ENCODE peak calls at places on chromosomes 5 and 9, in eight cellular contexts. C, D, I, P, T, Z, S and B are unnamed samples.

GRCh38 chr9:15622596-15622995 is 69.8 kb downstream of the CCDC171 start:
- DNase-seq in C (peak), D (no peak), I (peak), P (no peak), T (no peak), Z (no peak), S (no peak), B (no peak)

GRCh38 chr5:141960018-141960417 is 2.0 kb upstream of the PCDH12 start:
- DNase-seq in C (no peak), D (no peak), I (no peak), P (no peak), T (peak), Z (no peak), S (peak), B (no peak)

GRCh38 chr9:131580358-131580757 is 35.0 kb downstream of the PRRT1B start:
- DNase-seq in C (no peak), D (no peak), I (no peak), P (no peak), T (no peak), Z (no peak), S (no peak), B (no peak)

GRCh38 chr9:107439991-107440456 is 49.5 kb downstream of the KLF4 start:
- DNase-seq in C (peak), D (no peak), I (no peak), P (no peak), T (peak), Z (no peak), S (no peak), B (no peak)

GRCh38 chr5:11890777-11891176 is 13.5 kb downstream of the CTNND2 start:
- DNase-seq in C (no peak), D (no peak), I (no peak), P (no peak), T (no peak), Z (no peak), S (no peak), B (no peak)

GRCh38 chr9:806285-807156 is 35.0 kb upstream of the DMRT1 start:
- DNase-seq in C (peak), D (peak), I (peak), P (no peak), T (peak), Z (no peak), S (peak), B (no peak)

GRCh38 chr5:169003721-169004481 is 297.0 kb downstream of the SLIT3 start:
- DNase-seq in C (no peak), D (no peak), I (no peak), P (no peak), T (no peak), Z (no peak), S (no peak), B (no peak)

GRCh38 chr5:28473531-28474107 is 1435.2 kb upstream of the CDH9 start:
- DNase-seq in C (peak), D (no peak), I (peak), P (no peak), T (no peak), Z (no peak), S (no peak), B (no peak)

GRCh38 chr9:136686794-136687711 is at the start of gene AGPAT2:
- DNase-seq in C (peak), D (peak), I (peak), P (peak), T (peak), Z (peak), S (peak), B (no peak)

GRCh38 chr5:32339878-32340277 is 27.1 kb upstream of the MTMR12 start:
- DNase-seq in C (no peak), D (no peak), I (no peak), P (no peak), T (no peak), Z (no peak), S (no peak), B (no peak)

GRCh38 chr5:170937914-170938313 is 76.1 kb downstream of the RANBP17 start:
- DNase-seq in C (no peak), D (no peak), I (no peak), P (no peak), T (no peak), Z (no peak), S (no peak), B (no peak)

GRCh38 chr5:143536364-143536763 is 132.9 kb upstream of the NR3C1 start:
- DNase-seq in C (peak), D (no peak), I (peak), P (no peak), T (no peak), Z (peak), S (no peak), B (no peak)

GRCh38 chr5:102910240-102911226 is 155.4 kb downstream of the PAM start:
- DNase-seq in C (no peak), D (no peak), I (peak), P (no peak), T (no peak), Z (no peak), S (no peak), B (no peak)

GRCh38 chr9:38375572-38375963 is 16.9 kb upstream of the ALDH1B1 start:
- DNase-seq in C (no peak), D (no peak), I (no peak), P (no peak), T (no peak), Z (no peak), S (no peak), B (no peak)

GRCh38 chr5:40734986-40735385 is 20.8 kb downstream of the TTC33 start:
- DNase-seq in C (peak), D (no peak), I (no peak), P (no peak), T (no peak), Z (no peak), S (no peak), B (no peak)

GRCh38 chr9:133252301-133252776 is 22.7 kb downstream of the ABO start:
- DNase-seq in C (no peak), D (no peak), I (no peak), P (no peak), T (peak), Z (peak), S (no peak), B (no peak)

GRCh38 chr9:89605181-89606048 is 603 bp downstream of the GADD45G start:
- DNase-seq in C (peak), D (peak), I (peak), P (peak), T (no peak), Z (peak), S (peak), B (no peak)

GRCh38 chr5:150578781-150579461 is 61.5 kb upstream of the SYNPO start:
- DNase-seq in C (no peak), D (no peak), I (no peak), P (no peak), T (no peak), Z (no peak), S (no peak), B (no peak)

GRCh38 chr5:171816666-171817065 is 31.0 kb downstream of the SMIM23 start:
- DNase-seq in C (no peak), D (no peak), I (no peak), P (no peak), T (no peak), Z (no peak), S (no peak), B (no peak)

GRCh38 chr5:132055808-132056609 is 4.4 kb upstream of the IL3 start:
- DNase-seq in C (no peak), D (peak), I (no peak), P (peak), T (peak), Z (peak), S (peak), B (peak)

GRCh38 chr9:113641100-113641885 is 177.8 kb downstream of the RGS3 start:
- DNase-seq in C (no peak), D (no peak), I (no peak), P (no peak), T (no peak), Z (no peak), S (no peak), B (no peak)

GRCh38 chr5:54643679-54644078 is 126.1 kb downstream of the SNX18 start:
- DNase-seq in C (peak), D (no peak), I (peak), P (no peak), T (no peak), Z (no peak), S (no peak), B (no peak)

GRCh38 chr9:35075358-35075757 is 2.9 kb upstream of the VCP start:
- DNase-seq in C (no peak), D (no peak), I (no peak), P (no peak), T (no peak), Z (no peak), S (no peak), B (no peak)

GRCh38 chr5:154782326-154782725 is 27.1 kb downstream of the LARP1 start:
- DNase-seq in C (no peak), D (no peak), I (no peak), P (no peak), T (no peak), Z (no peak), S (no peak), B (no peak)

GRCh38 chr9:94860678-94861588 is 134.4 kb downstream of the AOPEP start:
- DNase-seq in C (peak), D (peak), I (peak), P (no peak), T (no peak), Z (no peak), S (peak), B (peak)

GRCh38 chr5:10329808-10330481 is 22.2 kb upstream of the CMBL start:
- DNase-seq in C (peak), D (no peak), I (peak), P (peak), T (no peak), Z (no peak), S (no peak), B (no peak)

GRCh38 chr5:73201547-73202513 is 28.8 kb downstream of the TMEM174 start:
- DNase-seq in C (peak), D (peak), I (peak), P (peak), T (peak), Z (peak), S (peak), B (peak)

GRCh38 chr5:117999939-118000549 is 988.3 kb downstream of the DTWD2 start:
- DNase-seq in C (peak), D (no peak), I (no peak), P (no peak), T (no peak), Z (no peak), S (no peak), B (no peak)

GRCh38 chr9:136235709-136236455 is 9.7 kb downstream of the QSOX2 start:
- DNase-seq in C (no peak), D (no peak), I (no peak), P (no peak), T (no peak), Z (no peak), S (no peak), B (no peak)

GRCh38 chr9:89564257-89564878 is 40.4 kb upstream of the GADD45G start:
- DNase-seq in C (peak), D (no peak), I (no peak), P (no peak), T (no peak), Z (no peak), S (peak), B (no peak)

GRCh38 chr5:99104538-99105132 is 175.8 kb upstream of the CHD1 start:
- DNase-seq in C (peak), D (peak), I (peak), P (no peak), T (peak), Z (no peak), S (no peak), B (no peak)

GRCh38 chr9:132554755-132555154 is 27.7 kb upstream of the BARHL1 start:
- DNase-seq in C (no peak), D (no peak), I (no peak), P (no peak), T (no peak), Z (no peak), S (no peak), B (no peak)